ENCODE peak calls at places on chromosomes 7 and 10, in five cellular contexts. R, Q, E, W and F are unnamed samples.
A peak's percentile ranks its signal among the peaks of the same experiment; 100 is the strongest.

GRCh38 chr10:126405239-126405785 is 17.0 kb upstream of the ADAM12 start:
- DNase-seq in R (no peak), Q (no peak), E (no peak), W (no peak), F (no peak)

GRCh38 chr10:74855027-74855426 is 28.6 kb downstream of the KAT6B start:
- DNase-seq in R (no peak), Q (peak; percentile 38), E (no peak), W (peak; percentile 15), F (no peak)

GRCh38 chr10:28892818-28893547 is 215.7 kb downstream of the BAMBI start:
- DNase-seq in R (no peak), Q (no peak), E (peak; percentile 86), W (no peak), F (peak; percentile 65)

GRCh38 chr10:17273403-17273802 is 45.4 kb downstream of the VIM start:
- DNase-seq in R (peak; percentile 79), Q (no peak), E (peak; percentile 80), W (no peak), F (peak; percentile 47)

GRCh38 chr7:57412168-57412567 is 37.8 kb upstream of the ZNF716 start:
- DNase-seq in R (no peak), Q (no peak), E (no peak), W (no peak), F (no peak)

GRCh38 chr10:116691544-116692126 is 50.7 kb downstream of the HSPA12A start:
- DNase-seq in R (no peak), Q (peak; percentile 45), E (no peak), W (no peak), F (no peak)

GRCh38 chr7:16915405-16915804 is 33.6 kb upstream of the AGR3 start:
- DNase-seq in R (no peak), Q (no peak), E (peak; percentile 91), W (no peak), F (peak; percentile 90)

GRCh38 chr10:86678999-86679792 is 10.9 kb downstream of the LDB3 start:
- DNase-seq in R (no peak), Q (no peak), E (no peak), W (no peak), F (no peak)

GRCh38 chr7:38294926-38295325 is 21.5 kb upstream of the TARP start:
- DNase-seq in R (no peak), Q (no peak), E (no peak), W (no peak), F (no peak)

GRCh38 chr7:27793780-27794179 is 53.8 kb downstream of the TAX1BP1 start:
- DNase-seq in R (peak; percentile 5), Q (no peak), E (peak; percentile 60), W (no peak), F (no peak)

GRCh38 chr7:6306471-6306870 is 34.0 kb upstream of the CYTH3 start:
- DNase-seq in R (no peak), Q (no peak), E (peak; percentile 74), W (no peak), F (peak; percentile 48)

GRCh38 chr7:129923709-129924108 is 29.1 kb downstream of the UBE2H start:
- DNase-seq in R (no peak), Q (no peak), E (peak; percentile 91), W (no peak), F (peak; percentile 85)

GRCh38 chr10:132528064-132528800 is 9.4 kb upstream of the INPP5A start:
- DNase-seq in R (no peak), Q (peak; percentile 12), E (peak; percentile 42), W (peak; percentile 8), F (no peak)

GRCh38 chr10:103574116-103575061 is 80.9 kb downstream of the NEURL1 start:
- DNase-seq in R (no peak), Q (no peak), E (no peak), W (no peak), F (no peak)

GRCh38 chr10:6186894-6187256 is 15.9 kb upstream of the PFKFB3 start:
- DNase-seq in R (no peak), Q (no peak), E (no peak), W (no peak), F (no peak)

GRCh38 chr7:8105449-8106095 is 137.0 kb downstream of the GLCCI1 start:
- DNase-seq in R (no peak), Q (no peak), E (no peak), W (no peak), F (no peak)

GRCh38 chr10:43249151-43249961 is 17.5 kb downstream of the RASGEF1A start:
- DNase-seq in R (no peak), Q (peak; percentile 14), E (no peak), W (peak; percentile 2), F (no peak)

GRCh38 chr7:80147543-80148376 is 13.1 kb downstream of the GNAI1 start:
- DNase-seq in R (no peak), Q (no peak), E (peak; percentile 87), W (no peak), F (peak; percentile 51)

GRCh38 chr10:28793482-28793881 is 116.2 kb downstream of the BAMBI start:
- DNase-seq in R (no peak), Q (no peak), E (no peak), W (no peak), F (no peak)

GRCh38 chr10:61847087-61847486 is 54.4 kb upstream of the ARID5B start:
- DNase-seq in R (no peak), Q (no peak), E (no peak), W (no peak), F (no peak)

GRCh38 chr10:61845196-61845949 is 56.1 kb upstream of the ARID5B start:
- DNase-seq in R (no peak), Q (no peak), E (no peak), W (no peak), F (no peak)

GRCh38 chr10:61846370-61847031 is 55.0 kb upstream of the ARID5B start:
- DNase-seq in R (no peak), Q (no peak), E (no peak), W (no peak), F (no peak)

GRCh38 chr10:61847640-61848039 is 53.9 kb upstream of the ARID5B start:
- DNase-seq in R (no peak), Q (no peak), E (peak; percentile 51), W (no peak), F (peak; percentile 47)

DNA sequence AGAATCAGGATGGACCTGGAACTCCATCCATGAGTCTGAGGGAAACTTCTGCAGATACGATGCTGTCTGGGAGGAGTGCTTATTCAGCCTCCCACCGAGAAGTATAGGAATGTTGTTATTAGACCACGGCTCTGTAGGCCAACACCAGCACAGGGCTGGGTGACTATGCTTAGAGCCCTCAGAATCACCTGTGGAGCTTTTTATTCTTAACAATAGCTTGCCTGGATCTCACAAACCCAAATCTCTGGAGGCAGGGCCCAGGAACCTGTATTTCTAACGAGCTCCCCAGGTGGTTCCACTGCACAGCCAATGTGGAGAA is 55.6 kb upstream of the ARID5B start:
- DNase-seq in R (no peak), Q (no peak), E (no peak), W (no peak), F (peak; percentile 64)
- H3K4me3 ChIP-seq in R (no peak overlapping the region), Q (no peak overlapping the region), E (no peak overlapping the region), W (no peak overlapping the region), F (no peak overlapping the region)

DNA sequence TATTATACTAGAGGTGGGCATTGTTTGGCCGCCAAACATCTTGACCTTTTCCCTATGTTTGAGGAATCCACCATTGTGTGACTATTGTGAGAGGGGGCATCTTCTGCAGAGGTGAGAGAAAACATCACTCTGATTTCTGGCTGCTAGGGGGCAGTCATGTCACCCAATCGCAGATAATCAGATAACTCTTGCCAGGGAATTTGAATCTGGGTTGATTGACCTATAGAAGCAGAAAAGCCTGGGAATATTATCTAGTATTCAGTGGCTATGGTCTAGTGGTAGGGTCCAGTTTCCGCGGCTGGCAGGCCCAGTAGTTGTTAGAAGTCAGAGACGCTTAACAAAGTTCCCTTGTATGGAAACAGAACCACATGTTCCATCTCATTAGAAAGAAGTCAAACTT is 808.5 kb downstream of the PHTF2 start:
- DNase-seq in R (no peak), Q (no peak), E (no peak), W (no peak), F (peak; percentile 15)
- TF ChIP-seq CTCF in R (peak; percentile 15), Q (no peak), E (no peak), W (no peak), F (peak; percentile 72)

GRCh38 chr10:27603104-27603503 is 99.0 kb downstream of the RAB18 start:
- DNase-seq in R (no peak), Q (no peak), E (no peak), W (no peak), F (no peak)

GRCh38 chr10:27607591-27607990 is 103.5 kb downstream of the RAB18 start:
- DNase-seq in R (no peak), Q (no peak), E (no peak), W (no peak), F (no peak)

GRCh38 chr10:27601937-27602538 is 97.9 kb downstream of the RAB18 start:
- DNase-seq in R (no peak), Q (no peak), E (no peak), W (no peak), F (no peak)

GRCh38 chr10:27601519-27601918 is 97.4 kb downstream of the RAB18 start:
- DNase-seq in R (no peak), Q (no peak), E (peak; percentile 4), W (no peak), F (no peak)

DNA sequence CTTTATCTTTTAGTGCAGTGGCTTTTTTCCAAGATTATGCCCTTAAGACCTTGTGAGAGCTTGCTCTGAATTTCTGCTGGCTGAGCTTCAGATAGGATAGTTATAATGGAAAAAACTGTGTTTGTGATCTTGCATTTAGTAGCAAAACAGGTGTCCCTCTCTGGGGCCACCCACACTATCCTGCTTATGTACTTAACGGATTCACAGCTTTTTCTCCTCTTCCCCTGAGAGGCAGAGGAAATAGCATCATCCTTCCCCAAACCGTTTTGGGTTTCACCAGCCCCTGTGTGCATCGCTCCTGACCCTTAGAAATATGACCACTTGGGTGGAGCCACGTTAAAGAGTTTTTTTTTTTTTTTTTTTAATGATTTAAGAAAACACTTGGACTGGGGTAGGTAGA is 101.2 kb downstream of the RAB18 start:
- DNase-seq in R (no peak), Q (no peak), E (no peak), W (no peak), F (no peak)
- H3K27ac ChIP-seq in R (no peak overlapping the region), Q (no peak overlapping the region), E (no peak overlapping the region), W (no peak overlapping the region), F (no peak overlapping the region)

GRCh38 chr10:32379950-32380547 is 33.1 kb upstream of the EPC1 start:
- DNase-seq in R (no peak), Q (no peak), E (no peak), W (no peak), F (no peak)
- H3K4me3 ChIP-seq in R (peak overlapping the region; percentile 79), Q (peak overlapping the region; percentile 76), E (no peak overlapping the region), W (peak overlapping the region; percentile 66), F (no peak overlapping the region)

GRCh38 chr7:140659727-140660396 is 12.9 kb upstream of the ADCK2 start:
- DNase-seq in R (no peak), Q (no peak), E (peak; percentile 71), W (no peak), F (no peak)

GRCh38 chr7:140656548-140657515 is 15.9 kb upstream of the ADCK2 start:
- DNase-seq in R (peak; percentile 75), Q (no peak), E (peak; percentile 70), W (peak; percentile 71), F (peak; percentile 67)

GRCh38 chr7:140655511-140656408 is 15.1 kb upstream of the DENND2A start:
- DNase-seq in R (no peak), Q (no peak), E (no peak), W (no peak), F (no peak)

GRCh38 chr7:140661124-140661523 is 11.6 kb upstream of the ADCK2 start:
- DNase-seq in R (no peak), Q (no peak), E (peak; percentile 31), W (no peak), F (no peak)
- TF ChIP-seq CTCF in R (peak; percentile 35), Q (no peak), E (peak; percentile 41), W (no peak), F (peak; percentile 43)